ENCODE peak calls at places on chromosomes 2 and 18, in six cellular contexts. U, C, L, Y, W and O are unnamed samples.

GRCh38 chr18:28831476-28831875 is 654.5 kb upstream of the CDH2 start:
- DNase-seq in U (no peak), C (no peak), L (no peak), Y (no peak), W (peak; percentile 37), O (no peak)

GRCh38 chr2:136131961-136132839 is 14.3 kb upstream of the CXCR4 start:
- DNase-seq in U (peak; percentile 96), C (no peak), L (no peak), Y (no peak), W (no peak), O (no peak)

GRCh38 chr18:63799164-63799563 is 23.9 kb downstream of the SERPINB7 start:
- DNase-seq in U (no peak), C (no peak), L (no peak), Y (no peak), W (no peak), O (no peak)

GRCh38 chr2:169716938-169717690 is 16.5 kb upstream of the KLHL23 start:
- DNase-seq in U (no peak), C (no peak), L (no peak), Y (no peak), W (peak; percentile 28), O (no peak)

GRCh38 chr2:232879618-232880494 is 9.8 kb downstream of the SNORC start:
- DNase-seq in U (no peak), C (no peak), L (peak; percentile 51), Y (no peak), W (no peak), O (no peak)

GRCh38 chr2:215754546-215754945 is 258.8 kb downstream of the MREG start:
- DNase-seq in U (no peak), C (no peak), L (no peak), Y (no peak), W (no peak), O (no peak)

GRCh38 chr2:240959214-240959940 is 39.0 kb upstream of the SNED1 start:
- DNase-seq in U (no peak), C (no peak), L (no peak), Y (no peak), W (no peak), O (no peak)

GRCh38 chr2:229335877-229336346 is 64.8 kb upstream of the PID1 start:
- DNase-seq in U (no peak), C (no peak), L (no peak), Y (no peak), W (no peak), O (no peak)

GRCh38 chr2:181682026-181682789 is 1.9 kb upstream of the NEUROD1 start:
- DNase-seq in U (no peak), C (no peak), L (no peak), Y (no peak), W (no peak), O (no peak)

GRCh38 chr2:201536046-201536445 is 84.5 kb downstream of the STRADB start:
- DNase-seq in U (no peak), C (no peak), L (no peak), Y (no peak), W (no peak), O (no peak)

GRCh38 chr2:1613731-1614354 is 130.5 kb downstream of the PXDN start:
- DNase-seq in U (no peak), C (peak; percentile 54), L (peak; percentile 27), Y (no peak), W (peak; percentile 45), O (no peak)

GRCh38 chr18:77701977-77702376 is 452.3 kb downstream of the GALR1 start:
- DNase-seq in U (no peak), C (peak; percentile 17), L (no peak), Y (no peak), W (no peak), O (no peak)

GRCh38 chr2:218291934-218292699 is at the start of gene TMBIM1:
- DNase-seq in U (peak; percentile 85), C (peak; percentile 86), L (peak; percentile 93), Y (peak; percentile 33), W (peak; percentile 58), O (peak; percentile 53)

GRCh38 chr2:84247532-84247931 is 211.5 kb downstream of the SUCLG1 start:
- DNase-seq in U (no peak), C (no peak), L (no peak), Y (no peak), W (no peak), O (no peak)